ENCODE peak calls at places on chromosomes 7 and 10, in ten cellular contexts. R, D, T, I, Y, P, H, G, N and V are unnamed samples.
A peak's percentile ranks its signal among the peaks of the same experiment; 100 is the strongest.

GRCh38 chr10:98898987-98899386 is 336.7 kb downstream of the HPSE2 start:
- DNase-seq in R (no peak), D (no peak), T (no peak), I (no peak), Y (no peak), P (no peak), H (peak; percentile 12), G (no peak), N (no peak), V (no peak)

GRCh38 chr7:135519233-135519688 is 9.4 kb upstream of the CNOT4 start:
- DNase-seq in R (no peak), D (no peak), T (no peak), I (no peak), Y (no peak), P (no peak), H (no peak), G (no peak), N (no peak), V (no peak)

GRCh38 chr7:106022193-106022821 is 59.2 kb downstream of the CDHR3 start:
- DNase-seq in R (peak; percentile 18), D (peak; percentile 48), T (no peak), I (no peak), Y (no peak), P (no peak), H (no peak), G (peak; percentile 74), N (peak; percentile 53), V (peak; percentile 84)

GRCh38 chr7:3260425-3260762 is 40.7 kb upstream of the SDK1 start:
- DNase-seq in R (peak; percentile 39), D (no peak), T (no peak), I (peak; percentile 33), Y (no peak), P (no peak), H (no peak), G (no peak), N (peak; percentile 10), V (no peak)

GRCh38 chr7:138239244-138239643 is 163.0 kb downstream of the AKR1D1 start:
- DNase-seq in R (peak; percentile 76), D (no peak), T (no peak), I (peak; percentile 10), Y (no peak), P (no peak), H (no peak), G (no peak), N (no peak), V (no peak)

GRCh38 chr10:103254538-103255325 is 9.0 kb downstream of the RPEL1 start:
- DNase-seq in R (peak; percentile 41), D (no peak), T (no peak), I (peak; percentile 79), Y (no peak), P (no peak), H (no peak), G (no peak), N (no peak), V (no peak)

GRCh38 chr10:78703581-78703980 is 365.2 kb upstream of the ZMIZ1 start:
- DNase-seq in R (no peak), D (no peak), T (no peak), I (no peak), Y (no peak), P (no peak), H (no peak), G (no peak), N (no peak), V (no peak)

GRCh38 chr7:115851291-115851690 is 179.3 kb downstream of the TFEC start:
- DNase-seq in R (peak; percentile 82), D (peak; percentile 4), T (no peak), I (peak; percentile 72), Y (peak; percentile 71), P (no peak), H (no peak), G (no peak), N (no peak), V (no peak)

GRCh38 chr10:102678842-102679289 is 34.6 kb downstream of the TRIM8 start:
- DNase-seq in R (peak; percentile 73), D (no peak), T (peak; percentile 62), I (peak; percentile 71), Y (peak; percentile 78), P (no peak), H (peak; percentile 81), G (no peak), N (peak; percentile 77), V (peak; percentile 90)

GRCh38 chr10:88028654-88029053 is 165.2 kb downstream of the PTEN start:
- DNase-seq in R (no peak), D (no peak), T (no peak), I (no peak), Y (peak; percentile 66), P (no peak), H (peak; percentile 29), G (no peak), N (peak; percentile 27), V (no peak)

GRCh38 chr7:112157072-112157471 is 49.1 kb downstream of the DOCK4 start:
- DNase-seq in R (peak; percentile 88), D (no peak), T (no peak), I (peak; percentile 88), Y (peak; percentile 38), P (no peak), H (no peak), G (no peak), N (no peak), V (no peak)

GRCh38 chr10:125247576-125247975 is 87.2 kb upstream of the CTBP2 start:
- DNase-seq in R (no peak), D (no peak), T (no peak), I (no peak), Y (no peak), P (no peak), H (no peak), G (no peak), N (no peak), V (no peak)

GRCh38 chr10:120433176-120433575 is 23.9 kb upstream of the PLPP4 start:
- DNase-seq in R (no peak), D (no peak), T (no peak), I (no peak), Y (no peak), P (no peak), H (no peak), G (no peak), N (no peak), V (no peak)

GRCh38 chr7:5462216-5462615 is 38.6 kb upstream of the TNRC18 start:
- DNase-seq in R (no peak), D (no peak), T (no peak), I (no peak), Y (no peak), P (no peak), H (no peak), G (no peak), N (no peak), V (no peak)

GRCh38 chr7:111180273-111180814 is 89.4 kb downstream of the LRRN3 start:
- DNase-seq in R (no peak), D (no peak), T (no peak), I (no peak), Y (no peak), P (no peak), H (no peak), G (no peak), N (no peak), V (no peak)

GRCh38 chr7:158676171-158676840 is 28.3 kb downstream of the NCAPG2 start:
- DNase-seq in R (peak; percentile 62), D (no peak), T (no peak), I (peak; percentile 58), Y (no peak), P (no peak), H (no peak), G (no peak), N (no peak), V (no peak)

GRCh38 chr7:129779602-129780256 is 168.2 kb downstream of the NRF1 start:
- DNase-seq in R (no peak), D (peak; percentile 44), T (peak; percentile 30), I (peak; percentile 36), Y (peak; percentile 90), P (no peak), H (peak; percentile 82), G (no peak), N (peak; percentile 47), V (peak; percentile 81)

GRCh38 chr7:24373556-24373955 is 89.6 kb downstream of the NPY start:
- DNase-seq in R (no peak), D (no peak), T (no peak), I (no peak), Y (no peak), P (no peak), H (no peak), G (no peak), N (no peak), V (no peak)

GRCh38 chr10:98419456-98420261 is 4.7 kb upstream of the PYROXD2 start:
- DNase-seq in R (no peak), D (no peak), T (no peak), I (no peak), Y (no peak), P (no peak), H (no peak), G (no peak), N (no peak), V (no peak)

GRCh38 chr7:158285383-158285770 is 302.2 kb downstream of the PTPRN2 start:
- DNase-seq in R (no peak), D (no peak), T (no peak), I (no peak), Y (no peak), P (no peak), H (no peak), G (no peak), N (no peak), V (peak; percentile 52)

GRCh38 chr7:70392870-70393269 is 739.1 kb upstream of the GALNT17 start:
- DNase-seq in R (no peak), D (no peak), T (no peak), I (no peak), Y (no peak), P (no peak), H (no peak), G (no peak), N (no peak), V (no peak)

GRCh38 chr7:130393095-130393494 is 12.8 kb downstream of the CPA1 start:
- DNase-seq in R (no peak), D (no peak), T (no peak), I (peak; percentile 20), Y (no peak), P (no peak), H (no peak), G (no peak), N (no peak), V (no peak)

GRCh38 chr7:18583305-18583704 is 87.8 kb downstream of the HDAC9 start:
- DNase-seq in R (peak; percentile 61), D (no peak), T (no peak), I (peak; percentile 42), Y (no peak), P (no peak), H (no peak), G (no peak), N (no peak), V (no peak)

GRCh38 chr10:123391275-123392028 is 237.2 kb downstream of the BUB3 start:
- DNase-seq in R (no peak), D (no peak), T (no peak), I (no peak), Y (no peak), P (no peak), H (no peak), G (no peak), N (no peak), V (no peak)

GRCh38 chr10:76359001-76359400 is 927.6 kb downstream of the LRMDA start:
- DNase-seq in R (no peak), D (no peak), T (no peak), I (no peak), Y (no peak), P (no peak), H (no peak), G (no peak), N (no peak), V (no peak)

GRCh38 chr10:128035557-128035973 is 90.7 kb downstream of the MKI67 start:
- DNase-seq in R (peak; percentile 34), D (peak; percentile 52), T (peak; percentile 39), I (peak; percentile 8), Y (peak; percentile 36), P (peak; percentile 59), H (no peak), G (peak; percentile 56), N (peak; percentile 77), V (peak; percentile 90)

GRCh38 chr7:22256702-22257101 is 100.3 kb downstream of the RAPGEF5 start:
- DNase-seq in R (peak; percentile 36), D (no peak), T (no peak), I (no peak), Y (no peak), P (no peak), H (no peak), G (no peak), N (no peak), V (no peak)

GRCh38 chr7:155713382-155713781 is 68.9 kb downstream of the RBM33 start:
- DNase-seq in R (no peak), D (no peak), T (peak; percentile 41), I (no peak), Y (no peak), P (no peak), H (peak; percentile 86), G (no peak), N (peak; percentile 35), V (peak; percentile 89)